ENCODE peak calls at places on chromosomes 16 and 17, in seven cellular contexts. G is tibial artery; H is AG04450; F is naive thymus-derived CD4-positive, alpha-beta T cell; Z is CD8-positive, alpha-beta T cell; O is endothelial cell of umbilical vein; L is ovary. B is an unnamed sample.

GRCh38 chr17:68445671-68446070 is 11.6 kb downstream of the WIPI1 start:
- DNase-seq in G (no peak), H (no peak), F (no peak), Z (no peak), O (no peak), L (no peak), B (no peak)

GRCh38 chr16:66161942-66162341 is 204.5 kb upstream of the CDH5 start:
- DNase-seq in G (no peak), H (no peak), F (no peak), Z (no peak), O (no peak), L (no peak), B (no peak)

GRCh38 chr16:69693916-69694315 is 32.4 kb downstream of the NQO1 start:
- DNase-seq in G (no peak), H (no peak), F (no peak), Z (no peak), O (no peak), L (no peak), B (no peak)

GRCh38 chr17:77214743-77215142 is 74.0 kb downstream of the SEC14L1 start:
- DNase-seq in G (no peak), H (no peak), F (no peak), Z (peak), O (no peak), L (no peak), B (peak)

GRCh38 chr16:46859719-46860152 is 24.4 kb upstream of the GPT2 start:
- DNase-seq in G (no peak), H (peak), F (no peak), Z (no peak), O (peak), L (no peak), B (no peak)

GRCh38 chr16:88284626-88285513 is 97.9 kb upstream of the ZNF469 start:
- DNase-seq in G (no peak), H (no peak), F (no peak), Z (no peak), O (no peak), L (no peak), B (no peak)

GRCh38 chr16:27401768-27402568 is at the start of gene IL21R:
- DNase-seq in G (peak), H (no peak), F (peak), Z (peak), O (no peak), L (peak), B (peak)

GRCh38 chr16:53664724-53665345 is 38.8 kb downstream of the RPGRIP1L start:
- DNase-seq in G (peak), H (peak), F (no peak), Z (no peak), O (no peak), L (no peak), B (no peak)

GRCh38 chr16:69424935-69425784 is 741 bp downstream of the CYB5B start:
- DNase-seq in G (no peak), H (no peak), F (no peak), Z (no peak), O (no peak), L (no peak), B (peak)

GRCh38 chr17:9886141-9886930 is 18.7 kb downstream of the RCVRN start:
- DNase-seq in G (no peak), H (no peak), F (no peak), Z (no peak), O (no peak), L (no peak), B (no peak)

GRCh38 chr16:27722892-27723450 is 173.0 kb downstream of the KATNIP start:
- DNase-seq in G (no peak), H (no peak), F (no peak), Z (no peak), O (no peak), L (no peak), B (no peak)

GRCh38 chr16:12124742-12125141 is 148.2 kb downstream of the SNX29 start:
- DNase-seq in G (no peak), H (no peak), F (no peak), Z (no peak), O (no peak), L (no peak), B (peak)

GRCh38 chr17:8941980-8942617 is 23.4 kb downstream of the PIK3R5 start:
- DNase-seq in G (no peak), H (no peak), F (no peak), Z (peak), O (no peak), L (no peak), B (no peak)

GRCh38 chr17:19369846-19370492 is 7.4 kb upstream of the B9D1 start:
- DNase-seq in G (peak), H (no peak), F (no peak), Z (peak), O (no peak), L (no peak), B (no peak)

GRCh38 chr16:29777576-29778360 is at the start of gene ZG16:
- DNase-seq in G (no peak), H (no peak), F (no peak), Z (no peak), O (no peak), L (no peak), B (no peak)

GRCh38 chr16:27505297-27506236 is 44.1 kb downstream of the GTF3C1 start:
- DNase-seq in G (no peak), H (no peak), F (no peak), Z (no peak), O (no peak), L (no peak), B (no peak)

GRCh38 chr17:64622931-64623654 is 39.0 kb downstream of the SMURF2 start:
- DNase-seq in G (no peak), H (no peak), F (no peak), Z (no peak), O (peak), L (no peak), B (no peak)

GRCh38 chr17:56319531-56319930 is 166.3 kb downstream of the ANKFN1 start:
- DNase-seq in G (no peak), H (peak), F (no peak), Z (no peak), O (peak), L (no peak), B (peak)

GRCh38 chr17:44522883-44523671 is 19.9 kb upstream of the GPATCH8 start:
- DNase-seq in G (peak), H (no peak), F (peak), Z (no peak), O (peak), L (no peak), B (peak)

GRCh38 chr17:79993390-79994221 is 42.1 kb downstream of the TBC1D16 start:
- DNase-seq in G (peak), H (peak), F (peak), Z (peak), O (no peak), L (peak), B (peak)

GRCh38 chr17:79251824-79252223 is 177.2 kb downstream of the ENGASE start:
- DNase-seq in G (no peak), H (no peak), F (no peak), Z (no peak), O (no peak), L (no peak), B (no peak)

GRCh38 chr17:21201302-21201602 is 12.7 kb downstream of the TMEM11 start:
- DNase-seq in G (no peak), H (no peak), F (no peak), Z (no peak), O (no peak), L (no peak), B (no peak)

GRCh38 chr17:36014946-36015345 is 2.8 kb downstream of the CCL23 start:
- DNase-seq in G (no peak), H (no peak), F (no peak), Z (no peak), O (no peak), L (no peak), B (no peak)

GRCh38 chr16:30112197-30113030 is 923 bp downstream of the GDPD3 start:
- DNase-seq in G (peak), H (no peak), F (peak), Z (peak), O (no peak), L (peak), B (peak)

GRCh38 chr16:19001788-19002187 is 18.1 kb downstream of the TMC7 start:
- DNase-seq in G (peak), H (no peak), F (no peak), Z (no peak), O (no peak), L (no peak), B (no peak)

GRCh38 chr16:30084816-30085159 is 6.9 kb downstream of the TBX6 start:
- DNase-seq in G (peak), H (no peak), F (no peak), Z (no peak), O (no peak), L (no peak), B (no peak)

GRCh38 chr16:73122604-73123386 is 74.9 kb upstream of the ZFHX3 start:
- DNase-seq in G (peak), H (no peak), F (no peak), Z (no peak), O (peak), L (peak), B (no peak)

GRCh38 chr17:59004338-59005111 is 102.2 kb downstream of the TRIM37 start:
- DNase-seq in G (peak), H (no peak), F (peak), Z (peak), O (peak), L (peak), B (peak)

GRCh38 chr17:43356999-43357398 is 41.8 kb upstream of the ARL4D start:
- DNase-seq in G (no peak), H (peak), F (no peak), Z (no peak), O (no peak), L (peak), B (no peak)

GRCh38 chr17:76547183-76547641 is 7.4 kb downstream of the PRCD start:
- DNase-seq in G (no peak), H (no peak), F (no peak), Z (peak), O (peak), L (peak), B (peak)

GRCh38 chr16:10039220-10040096 is 142.8 kb downstream of the GRIN2A start:
- DNase-seq in G (no peak), H (no peak), F (no peak), Z (no peak), O (no peak), L (peak), B (no peak)

GRCh38 chr16:79618712-79619050 is 18.1 kb upstream of the MAF start:
- DNase-seq in G (no peak), H (no peak), F (no peak), Z (no peak), O (no peak), L (no peak), B (no peak)

GRCh38 chr17:66557886-66558285 is 255.5 kb downstream of the PRKCA start:
- DNase-seq in G (no peak), H (no peak), F (no peak), Z (no peak), O (no peak), L (no peak), B (no peak)
- H3K27ac ChIP-seq in G (no peak), H (no peak), F (no peak), Z (no peak), O (no peak), L (no peak), B (no peak)

DNA sequence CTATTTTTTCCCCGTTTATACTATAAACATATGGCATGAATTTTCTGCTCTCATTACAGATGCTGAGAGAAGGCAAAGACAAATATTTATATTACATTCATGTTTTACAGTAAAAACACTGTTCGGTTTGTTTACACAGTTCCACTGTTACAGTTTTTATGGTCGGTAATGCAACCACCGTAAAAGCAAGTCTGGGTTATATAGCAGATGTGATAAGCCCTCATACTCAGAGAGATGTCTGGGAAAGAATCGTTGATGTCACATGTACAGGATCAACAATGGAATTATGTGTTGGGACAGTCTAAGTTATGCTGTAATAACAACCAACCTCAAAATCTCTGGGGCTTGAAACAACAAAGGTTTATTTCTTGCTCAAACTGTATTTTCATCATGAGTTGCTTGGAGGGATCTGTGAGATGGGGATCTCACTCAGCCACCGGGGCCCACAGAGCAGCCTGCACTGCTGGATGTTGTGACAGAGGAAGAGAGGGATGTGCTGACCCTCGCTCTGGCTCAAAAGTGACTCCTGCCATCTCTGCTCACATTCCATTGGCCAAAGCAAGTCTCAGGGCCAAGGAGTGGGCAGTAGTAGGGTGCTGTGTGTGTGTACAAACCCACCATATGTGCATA is 85.2 kb downstream of the WWOX start:
- DNase-seq in G (no peak), H (peak), F (no peak), Z (no peak), O (peak), L (no peak), B (no peak)
- H3K4me3 ChIP-seq in G (peak), H (peak), F (no peak), Z (no peak), O (no peak), L (no peak), B (no peak)

DNA sequence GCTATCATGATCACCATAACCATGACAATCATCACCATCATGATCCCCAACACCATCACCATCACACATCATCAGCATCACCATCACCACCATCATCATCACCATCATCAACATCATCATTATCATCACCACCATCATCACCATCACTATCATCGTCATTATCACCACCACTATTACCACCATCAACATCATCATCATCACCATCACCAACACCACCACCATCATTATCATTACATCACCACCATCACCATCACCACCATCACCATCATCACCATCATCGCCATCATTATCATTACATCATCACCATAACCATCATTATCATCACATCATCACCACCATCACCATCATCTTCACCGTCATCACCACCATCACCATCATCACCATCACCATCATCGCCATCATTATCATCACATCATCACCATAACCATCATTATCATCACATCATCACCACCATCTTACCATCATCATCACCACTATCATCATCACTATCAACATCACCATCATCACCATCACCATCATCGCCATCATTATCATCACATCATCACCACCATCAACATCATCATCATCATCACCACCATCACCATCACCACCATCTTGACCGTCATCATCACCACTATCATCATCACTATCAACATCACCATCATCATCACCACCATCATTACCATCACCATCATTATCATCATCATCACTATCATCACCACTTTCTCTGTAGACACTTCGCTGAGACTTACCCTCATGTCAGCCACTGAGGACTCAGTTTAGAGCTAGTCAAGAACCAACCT is 366.0 kb downstream of the C16orf95 start:
- DNase-seq in G (no peak), H (no peak), F (no peak), Z (no peak), O (no peak), L (no peak), B (no peak)
- H3K27ac ChIP-seq in G (peak), H (peak), F (no peak), Z (no peak), O (peak), L (no peak), B (no peak)

GRCh38 chr17:81681672-81682071 is 1.9 kb downstream of the ARL16 start:
- DNase-seq in G (no peak), H (no peak), F (no peak), Z (no peak), O (no peak), L (no peak), B (no peak)
- H3K4me3 ChIP-seq in G (no peak), H (no peak), F (no peak), Z (no peak), O (no peak), L (no peak), B (no peak)

DNA sequence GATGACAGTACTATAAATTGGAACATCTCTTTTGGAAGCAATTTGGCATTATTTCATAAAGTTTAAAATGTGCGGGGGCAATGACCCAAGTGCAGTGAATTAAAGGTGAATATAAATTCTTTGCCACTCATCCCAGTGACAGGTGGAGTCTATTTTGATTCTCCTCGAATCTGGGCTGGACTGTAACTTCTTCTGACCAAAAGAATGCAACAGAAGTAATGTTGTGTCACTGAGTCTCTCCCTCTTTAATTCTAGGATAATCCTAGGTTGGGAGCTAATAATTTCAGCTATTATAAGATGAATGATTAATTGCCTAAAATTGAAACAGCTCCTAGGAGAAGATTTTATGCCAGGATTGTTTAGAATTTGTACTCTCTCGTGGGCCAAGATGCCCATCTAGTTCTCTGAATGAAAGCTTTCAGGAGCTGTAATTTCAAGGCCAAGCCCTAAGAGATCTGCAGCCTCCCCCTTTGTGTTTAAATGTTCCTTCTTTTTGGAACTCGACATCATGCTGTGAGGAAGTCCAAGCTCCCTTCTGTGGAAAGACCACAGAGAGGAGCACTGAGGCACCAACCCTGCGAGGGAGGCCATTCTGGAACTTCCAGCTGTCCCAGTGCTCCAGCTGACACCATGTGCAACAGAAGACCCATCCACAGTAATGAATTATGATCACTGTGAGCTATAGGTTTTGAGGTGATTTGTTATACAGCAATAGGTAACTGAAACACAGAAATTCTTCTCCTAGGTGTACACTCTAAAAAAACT is 208.1 kb downstream of the COPRS start:
- DNase-seq in G (no peak), H (no peak), F (no peak), Z (no peak), O (no peak), L (no peak), B (no peak)
- H3K27ac ChIP-seq in G (no peak), H (no peak), F (no peak), Z (no peak), O (no peak), L (no peak), B (no peak)

B was measured in OCI-LY7.